ENCODE peak calls at places on chromosomes 12 and 14, in four cellular contexts. One of them, this sample, is unnamed.

GRCh38 chr14:85853996-85854526 is 324.1 kb downstream of the FLRT2 start:
- DNase-seq in HepG2: no peak
- DNase-seq in GM12878: no peak
- DNase-seq in K562: no peak
- DNase-seq in this sample: no peak

GRCh38 chr14:98792171-98792570 is 479.8 kb downstream of the BCL11B start:
- DNase-seq in HepG2: no peak
- DNase-seq in K562: no peak
- DNase-seq in GM12878: no peak
- DNase-seq in this sample: no peak

GRCh38 chr12:101599771-101600486 is 5.2 kb downstream of the MYBPC1 start:
- DNase-seq in GM12878: no peak
- DNase-seq in K562: no peak
- DNase-seq in HepG2: peak
- DNase-seq in this sample: no peak

GRCh38 chr12:131755305-131756113 is 44.6 kb downstream of the SFSWAP start:
- DNase-seq in HepG2: peak
- DNase-seq in K562: peak
- DNase-seq in GM12878: no peak
- DNase-seq in this sample: peak

GRCh38 chr14:54133896-54134295 is 177.3 kb upstream of the BMP4 start:
- DNase-seq in K562: no peak
- DNase-seq in HepG2: peak
- DNase-seq in GM12878: no peak
- DNase-seq in this sample: no peak

GRCh38 chr12:109111775-109112491 is 4.5 kb upstream of the ACACB start:
- DNase-seq in K562: peak
- DNase-seq in GM12878: no peak
- DNase-seq in HepG2: peak
- DNase-seq in this sample: peak

GRCh38 chr14:89504602-89505320 is 87.7 kb upstream of the FOXN3 start:
- DNase-seq in HepG2: no peak
- DNase-seq in GM12878: peak
- DNase-seq in K562: no peak
- DNase-seq in this sample: no peak

GRCh38 chr12:121489874-121490273 is 90.0 kb downstream of the RNF34 start:
- DNase-seq in HepG2: no peak
- DNase-seq in GM12878: no peak
- DNase-seq in K562: no peak
- DNase-seq in this sample: no peak

GRCh38 chr14:34211732-34212131 is 250.3 kb downstream of the SPTSSA start:
- DNase-seq in K562: no peak
- DNase-seq in GM12878: peak
- DNase-seq in HepG2: no peak
- DNase-seq in this sample: no peak

GRCh38 chr14:56002876-56003625 is 115.2 kb upstream of the PELI2 start:
- DNase-seq in HepG2: no peak
- DNase-seq in GM12878: peak
- DNase-seq in K562: no peak
- DNase-seq in this sample: no peak

GRCh38 chr12:126685636-126686035 is 1581.3 kb upstream of the TMEM132C start:
- DNase-seq in K562: no peak
- DNase-seq in GM12878: no peak
- DNase-seq in HepG2: no peak
- DNase-seq in this sample: no peak

GRCh38 chr12:85468356-85469157 is 188.5 kb downstream of the ALX1 start:
- DNase-seq in K562: peak
- DNase-seq in GM12878: peak
- DNase-seq in HepG2: peak
- DNase-seq in this sample: peak

GRCh38 chr12:75859868-75860267 is 171.7 kb downstream of the PHLDA1 start:
- DNase-seq in GM12878: no peak
- DNase-seq in K562: no peak
- DNase-seq in HepG2: no peak
- DNase-seq in this sample: no peak

GRCh38 chr12:128627659-128628058 is 196.1 kb downstream of the SLC15A4 start:
- DNase-seq in K562: no peak
- DNase-seq in HepG2: no peak
- DNase-seq in GM12878: no peak
- DNase-seq in this sample: no peak

GRCh38 chr14:73261520-73262426 is 24.5 kb downstream of the PAPLN start:
- DNase-seq in GM12878: no peak
- DNase-seq in HepG2: no peak
- DNase-seq in K562: no peak
- DNase-seq in this sample: no peak

GRCh38 chr14:37591311-37591940 is 3.6 kb downstream of the FOXA1 start:
- DNase-seq in HepG2: no peak
- DNase-seq in K562: no peak
- DNase-seq in GM12878: no peak
- DNase-seq in this sample: no peak

GRCh38 chr12:68007466-68007865 is 18.2 kb downstream of the IFNG-AS1 start:
- DNase-seq in GM12878: no peak
- DNase-seq in K562: no peak
- DNase-seq in HepG2: no peak
- DNase-seq in this sample: no peak

GRCh38 chr12:110426300-110426910 is 22.9 kb upstream of the ANAPC7 start:
- DNase-seq in GM12878: no peak
- DNase-seq in K562: no peak
- DNase-seq in HepG2: no peak
- DNase-seq in this sample: no peak

GRCh38 chr12:23585782-23586163 is 363.7 kb downstream of the SOX5 start:
- DNase-seq in HepG2: no peak
- DNase-seq in K562: no peak
- DNase-seq in GM12878: no peak
- DNase-seq in this sample: no peak

GRCh38 chr12:131850856-131851559 is 22.8 kb downstream of the MMP17 start:
- DNase-seq in GM12878: no peak
- DNase-seq in HepG2: no peak
- DNase-seq in K562: no peak
- DNase-seq in this sample: no peak

GRCh38 chr12:14167005-14167628 is 185.7 kb upstream of the GRIN2B start:
- DNase-seq in K562: peak
- DNase-seq in GM12878: no peak
- DNase-seq in HepG2: peak
- DNase-seq in this sample: peak

GRCh38 chr12:7130791-7131501 is 775 bp downstream of the CLSTN3 start:
- DNase-seq in GM12878: no peak
- DNase-seq in K562: peak
- DNase-seq in HepG2: no peak
- DNase-seq in this sample: no peak
- TF ChIP-seq ZNF274 in GM12878: no peak
- TF ChIP-seq ZNF274 in K562: no peak
- TF ChIP-seq ZNF274 in HepG2: no peak
- TF ChIP-seq ZNF274 in this sample: no peak

GRCh38 chr12:104604070-104604994 is 147.6 kb downstream of the CHST11 start:
- DNase-seq in K562: peak
- DNase-seq in GM12878: peak
- DNase-seq in HepG2: no peak
- DNase-seq in this sample: peak
- H3K9ac ChIP-seq in K562: peak
- H3K9ac ChIP-seq in GM12878: peak
- H3K9ac ChIP-seq in HepG2: no peak
- H3K9ac ChIP-seq in this sample: peak

DNA sequence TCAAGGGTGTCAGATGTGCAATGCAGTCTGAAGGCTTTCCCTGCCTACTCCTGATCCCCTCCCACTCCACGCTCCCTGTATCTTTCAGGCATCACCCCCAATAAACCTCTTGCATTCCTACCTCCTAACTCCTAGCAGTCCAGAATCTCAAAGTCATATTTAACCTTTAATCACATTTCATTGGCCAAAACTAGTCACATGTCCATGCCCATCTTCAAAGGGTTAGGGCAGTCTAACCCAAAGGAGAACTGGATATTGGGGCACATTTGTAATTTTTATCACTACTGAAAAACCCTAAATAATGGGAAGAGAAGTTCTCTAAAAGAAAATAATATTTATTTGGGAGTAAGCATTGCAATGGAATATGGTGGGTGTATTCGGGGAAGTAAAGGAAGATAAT is 5.4 kb upstream of the C12orf75 start:
- DNase-seq in K562: no peak
- DNase-seq in HepG2: no peak
- DNase-seq in GM12878: no peak
- DNase-seq in this sample: no peak
- TF ChIP-seq ZBTB33 in K562: no peak
- TF ChIP-seq ZBTB33 in HepG2: no peak
- TF ChIP-seq ZBTB33 in GM12878: no peak
- TF ChIP-seq ZBTB33 in this sample: no peak

GRCh38 chr14:74302634-74303569 is at the start of gene ABCD4:
- DNase-seq in HepG2: peak
- DNase-seq in GM12878: peak
- DNase-seq in K562: peak
- DNase-seq in this sample: peak

GRCh38 chr14:74301594-74302159 is 1.1 kb downstream of the ABCD4 start:
- DNase-seq in GM12878: no peak
- DNase-seq in K562: peak
- DNase-seq in HepG2: no peak
- DNase-seq in this sample: no peak

GRCh38 chr14:74299061-74299545 is 3.6 kb downstream of the ABCD4 start:
- DNase-seq in GM12878: no peak
- DNase-seq in K562: no peak
- DNase-seq in HepG2: no peak
- DNase-seq in this sample: peak

DNA sequence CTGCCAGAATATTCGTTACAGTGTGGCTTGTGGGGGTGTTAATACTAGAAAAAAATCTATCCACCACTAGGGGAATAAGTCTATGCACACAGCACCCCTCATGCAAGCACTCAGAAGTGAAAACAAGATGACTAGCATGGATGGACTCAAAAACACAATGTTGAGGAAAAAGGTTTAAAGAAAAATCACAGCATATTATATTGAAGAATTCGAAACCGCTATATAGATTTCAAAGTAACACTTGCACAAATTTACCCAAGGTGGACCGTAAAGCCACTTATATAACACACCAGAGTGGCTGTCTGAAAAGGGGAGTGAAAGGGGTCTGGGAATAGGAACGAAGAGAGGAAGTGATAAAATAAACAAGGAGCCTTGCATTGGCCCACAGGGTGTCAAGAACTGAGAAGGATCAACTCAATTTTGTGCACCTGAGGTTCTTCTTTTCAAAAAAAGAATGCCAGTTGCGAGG is 540 bp downstream of the ABCD4 start:
- DNase-seq in K562: peak
- DNase-seq in HepG2: peak
- DNase-seq in GM12878: peak
- DNase-seq in this sample: no peak
- TF ChIP-seq ZNF274 in K562: no peak
- TF ChIP-seq ZNF274 in HepG2: no peak
- TF ChIP-seq ZNF274 in GM12878: no peak
- TF ChIP-seq ZNF274 in this sample: no peak

This sample was measured in HCT116.